ENCODE peak calls at places on chromosomes 16 and 17, in four cellular contexts. H is T-helper 2 cell, Y is LoVo, X is BE2C. J is an unnamed sample.

GRCh38 chr17:78824240-78824639 is 16.4 kb downstream of the USP36 start:
- DNase-seq in X (no peak), H (no peak), Y (no peak), J (no peak)

GRCh38 chr17:32769846-32770245 is 107.1 kb downstream of the MYO1D start:
- DNase-seq in H (no peak), Y (no peak), X (no peak), J (no peak)

GRCh38 chr17:77349976-77350830 is 209.4 kb downstream of the SEC14L1 start:
- DNase-seq in Y (no peak), X (no peak), H (no peak), J (peak; percentile 64)

GRCh38 chr16:69848635-69849545 is 86.8 kb downstream of the WWP2 start:
- DNase-seq in H (no peak), X (no peak), Y (no peak), J (peak; percentile 93)

GRCh38 chr16:85019659-85020245 is 7.8 kb upstream of the KIAA0513 start:
- DNase-seq in H (no peak), X (no peak), Y (no peak), J (peak; percentile 78)

GRCh38 chr17:33520404-33521032 is 227.4 kb upstream of the ASIC2 start:
- DNase-seq in X (peak; percentile 74), Y (peak; percentile 14), H (peak; percentile 46), J (no peak)

GRCh38 chr17:69474171-69474831 is 59.8 kb downstream of the MAP2K6 start:
- DNase-seq in X (no peak), H (no peak), Y (no peak), J (no peak)

GRCh38 chr17:1089915-1090314 is 89.9 kb downstream of the ABR start:
- DNase-seq in Y (no peak), X (no peak), H (no peak), J (no peak)

GRCh38 chr17:58277726-58278595 is 2.8 kb downstream of the MPO start:
- DNase-seq in H (no peak), X (no peak), Y (no peak), J (no peak)

J was measured in sigmoid colon.